ENCODE peak calls at places on chromosomes 13 and 19, in nine cellular contexts. One of them, this sample, is unnamed.
A peak's percentile ranks its signal among the peaks of the same experiment; 100 is the strongest.

GRCh38 chr19:35495107-35496064 is 5.1 kb upstream of the KRTDAP start:
- DNase-seq in coronary artery: no peak
- DNase-seq in CD4-positive, alpha-beta T cell: peak; percentile 56
- DNase-seq in myocyte: peak; percentile 57
- DNase-seq in stimulated activated CD8-positive, alpha-beta memory T cell treated with anti-CD3 and anti-CD28 coated beads, Interleukin-7, amount 100 ng/mL, for 1 hour: peak; percentile 38
- DNase-seq in HCT116: peak; percentile 35
- DNase-seq in effector memory CD4-positive, alpha-beta T cell: peak; percentile 49
- DNase-seq in astrocyte of the spinal cord: peak; percentile 47
- DNase-seq in brain pericyte: no peak
- DNase-seq in this sample: peak; percentile 72

GRCh38 chr19:33216198-33216830 is 9.3 kb downstream of the SLC7A10 start:
- DNase-seq in myocyte: no peak
- DNase-seq in coronary artery: no peak
- DNase-seq in effector memory CD4-positive, alpha-beta T cell: no peak
- DNase-seq in brain pericyte: no peak
- DNase-seq in CD4-positive, alpha-beta T cell: no peak
- DNase-seq in stimulated activated CD8-positive, alpha-beta memory T cell treated with anti-CD3 and anti-CD28 coated beads, Interleukin-7, amount 100 ng/mL, for 1 hour: no peak
- DNase-seq in astrocyte of the spinal cord: no peak
- DNase-seq in HCT116: no peak
- DNase-seq in this sample: no peak

GRCh38 chr13:33917135-33917534 is 99.2 kb downstream of the RFC3 start:
- DNase-seq in astrocyte of the spinal cord: no peak
- DNase-seq in HCT116: no peak
- DNase-seq in CD4-positive, alpha-beta T cell: no peak
- DNase-seq in effector memory CD4-positive, alpha-beta T cell: no peak
- DNase-seq in stimulated activated CD8-positive, alpha-beta memory T cell treated with anti-CD3 and anti-CD28 coated beads, Interleukin-7, amount 100 ng/mL, for 1 hour: no peak
- DNase-seq in coronary artery: no peak
- DNase-seq in myocyte: no peak
- DNase-seq in brain pericyte: no peak
- DNase-seq in this sample: no peak

GRCh38 chr13:67464154-67464553 is 234.0 kb upstream of the PCDH9 start:
- DNase-seq in coronary artery: no peak
- DNase-seq in effector memory CD4-positive, alpha-beta T cell: no peak
- DNase-seq in brain pericyte: no peak
- DNase-seq in HCT116: no peak
- DNase-seq in myocyte: no peak
- DNase-seq in stimulated activated CD8-positive, alpha-beta memory T cell treated with anti-CD3 and anti-CD28 coated beads, Interleukin-7, amount 100 ng/mL, for 1 hour: no peak
- DNase-seq in CD4-positive, alpha-beta T cell: no peak
- DNase-seq in astrocyte of the spinal cord: no peak
- DNase-seq in this sample: no peak

GRCh38 chr19:51552996-51553725 is 17.9 kb upstream of the ZNF175 start:
- DNase-seq in brain pericyte: no peak
- DNase-seq in HCT116: peak; percentile 13
- DNase-seq in astrocyte of the spinal cord: peak; percentile 28
- DNase-seq in effector memory CD4-positive, alpha-beta T cell: no peak
- DNase-seq in CD4-positive, alpha-beta T cell: peak; percentile 16
- DNase-seq in stimulated activated CD8-positive, alpha-beta memory T cell treated with anti-CD3 and anti-CD28 coated beads, Interleukin-7, amount 100 ng/mL, for 1 hour: peak; percentile 12
- DNase-seq in coronary artery: no peak
- DNase-seq in myocyte: peak; percentile 82
- DNase-seq in this sample: peak; percentile 64

GRCh38 chr13:109785892-109786450 is 412 bp downstream of the IRS2 start:
- DNase-seq in brain pericyte: no peak
- DNase-seq in astrocyte of the spinal cord: no peak
- DNase-seq in coronary artery: no peak
- DNase-seq in HCT116: no peak
- DNase-seq in effector memory CD4-positive, alpha-beta T cell: no peak
- DNase-seq in myocyte: peak; percentile 35
- DNase-seq in CD4-positive, alpha-beta T cell: peak; percentile 24
- DNase-seq in stimulated activated CD8-positive, alpha-beta memory T cell treated with anti-CD3 and anti-CD28 coated beads, Interleukin-7, amount 100 ng/mL, for 1 hour: no peak
- DNase-seq in this sample: peak; percentile 40

GRCh38 chr13:114050536-114051450 is 76.9 kb upstream of the C13orf46 start:
- DNase-seq in stimulated activated CD8-positive, alpha-beta memory T cell treated with anti-CD3 and anti-CD28 coated beads, Interleukin-7, amount 100 ng/mL, for 1 hour: no peak
- DNase-seq in coronary artery: no peak
- DNase-seq in CD4-positive, alpha-beta T cell: no peak
- DNase-seq in astrocyte of the spinal cord: no peak
- DNase-seq in brain pericyte: no peak
- DNase-seq in HCT116: no peak
- DNase-seq in myocyte: no peak
- DNase-seq in effector memory CD4-positive, alpha-beta T cell: no peak
- DNase-seq in this sample: no peak

GRCh38 chr19:22517496-22518411 is 95.6 kb upstream of the ZNF98 start:
- DNase-seq in astrocyte of the spinal cord: no peak
- DNase-seq in CD4-positive, alpha-beta T cell: no peak
- DNase-seq in HCT116: no peak
- DNase-seq in brain pericyte: no peak
- DNase-seq in effector memory CD4-positive, alpha-beta T cell: no peak
- DNase-seq in myocyte: no peak
- DNase-seq in stimulated activated CD8-positive, alpha-beta memory T cell treated with anti-CD3 and anti-CD28 coated beads, Interleukin-7, amount 100 ng/mL, for 1 hour: no peak
- DNase-seq in coronary artery: no peak
- DNase-seq in this sample: no peak

GRCh38 chr19:13156968-13157882 is 7.0 kb downstream of the IER2 start:
- DNase-seq in CD4-positive, alpha-beta T cell: no peak
- DNase-seq in effector memory CD4-positive, alpha-beta T cell: no peak
- DNase-seq in stimulated activated CD8-positive, alpha-beta memory T cell treated with anti-CD3 and anti-CD28 coated beads, Interleukin-7, amount 100 ng/mL, for 1 hour: no peak
- DNase-seq in HCT116: no peak
- DNase-seq in brain pericyte: no peak
- DNase-seq in myocyte: no peak
- DNase-seq in astrocyte of the spinal cord: peak; percentile 11
- DNase-seq in coronary artery: no peak
- DNase-seq in this sample: peak; percentile 55

GRCh38 chr13:44300895-44301638 is 72.6 kb upstream of the SERP2 start:
- DNase-seq in brain pericyte: no peak
- DNase-seq in stimulated activated CD8-positive, alpha-beta memory T cell treated with anti-CD3 and anti-CD28 coated beads, Interleukin-7, amount 100 ng/mL, for 1 hour: no peak
- DNase-seq in myocyte: peak; percentile 86
- DNase-seq in effector memory CD4-positive, alpha-beta T cell: no peak
- DNase-seq in coronary artery: peak; percentile 85
- DNase-seq in astrocyte of the spinal cord: peak; percentile 89
- DNase-seq in CD4-positive, alpha-beta T cell: no peak
- DNase-seq in HCT116: peak; percentile 36
- DNase-seq in this sample: peak; percentile 91

GRCh38 chr19:45764947-45765346 is 4.1 kb downstream of the SIX5 start:
- DNase-seq in CD4-positive, alpha-beta T cell: no peak
- DNase-seq in myocyte: no peak
- DNase-seq in coronary artery: no peak
- DNase-seq in HCT116: no peak
- DNase-seq in astrocyte of the spinal cord: no peak
- DNase-seq in brain pericyte: no peak
- DNase-seq in effector memory CD4-positive, alpha-beta T cell: no peak
- DNase-seq in stimulated activated CD8-positive, alpha-beta memory T cell treated with anti-CD3 and anti-CD28 coated beads, Interleukin-7, amount 100 ng/mL, for 1 hour: no peak
- DNase-seq in this sample: no peak

GRCh38 chr19:47013041-47013517 is 6.6 kb upstream of the NPAS1 start:
- DNase-seq in stimulated activated CD8-positive, alpha-beta memory T cell treated with anti-CD3 and anti-CD28 coated beads, Interleukin-7, amount 100 ng/mL, for 1 hour: peak; percentile 46
- DNase-seq in effector memory CD4-positive, alpha-beta T cell: peak; percentile 47
- DNase-seq in HCT116: peak; percentile 40
- DNase-seq in CD4-positive, alpha-beta T cell: peak; percentile 61
- DNase-seq in myocyte: peak; percentile 76
- DNase-seq in brain pericyte: no peak
- DNase-seq in coronary artery: no peak
- DNase-seq in astrocyte of the spinal cord: peak; percentile 58
- DNase-seq in this sample: peak; percentile 75

GRCh38 chr13:64810701-64811258 is 2419.4 kb downstream of the PCDH9 start:
- DNase-seq in effector memory CD4-positive, alpha-beta T cell: no peak
- DNase-seq in coronary artery: no peak
- DNase-seq in astrocyte of the spinal cord: peak; percentile 28
- DNase-seq in brain pericyte: no peak
- DNase-seq in HCT116: no peak
- DNase-seq in CD4-positive, alpha-beta T cell: no peak
- DNase-seq in myocyte: no peak
- DNase-seq in stimulated activated CD8-positive, alpha-beta memory T cell treated with anti-CD3 and anti-CD28 coated beads, Interleukin-7, amount 100 ng/mL, for 1 hour: no peak
- DNase-seq in this sample: peak; percentile 69

This sample was measured in ELR.